ENCODE peak calls at places on chromosomes 12 and 14, in eight cellular contexts. One of them, this sample, is unnamed.

GRCh38 chr12:54041097-54041690 is 8.3 kb downstream of the HOXC5 start:
- DNase-seq in hypothalamus: no peak
- DNase-seq in lung: no peak
- DNase-seq in NCI-H345: no peak
- DNase-seq in spleen: no peak
- DNase-seq in activated CD4-positive, alpha-beta T cell treated with anti-CD3 and anti-CD28 coated beads for 48 hours: no peak
- DNase-seq in astrocyte of the spinal cord: no peak
- DNase-seq in COLO829: no peak
- DNase-seq in this sample: no peak

GRCh38 chr12:64054156-64054555 is 167.9 kb downstream of the KICS2 start:
- DNase-seq in hypothalamus: no peak
- DNase-seq in lung: no peak
- DNase-seq in NCI-H345: no peak
- DNase-seq in spleen: no peak
- DNase-seq in activated CD4-positive, alpha-beta T cell treated with anti-CD3 and anti-CD28 coated beads for 48 hours: no peak
- DNase-seq in astrocyte of the spinal cord: no peak
- DNase-seq in COLO829: no peak
- DNase-seq in this sample: no peak

GRCh38 chr14:102917469-102918211 is 4.8 kb upstream of the AMN start:
- DNase-seq in hypothalamus: peak; percentile 50
- DNase-seq in lung: no peak
- DNase-seq in NCI-H345: peak; percentile 53
- DNase-seq in spleen: peak; percentile 89
- DNase-seq in activated CD4-positive, alpha-beta T cell treated with anti-CD3 and anti-CD28 coated beads for 48 hours: peak; percentile 75
- DNase-seq in astrocyte of the spinal cord: peak; percentile 41
- DNase-seq in COLO829: peak; percentile 68
- DNase-seq in this sample: peak; percentile 14

GRCh38 chr14:35213869-35214387 is 78.3 kb upstream of the PSMA6 start:
- DNase-seq in hypothalamus: no peak
- DNase-seq in lung: no peak
- DNase-seq in NCI-H345: peak; percentile 12
- DNase-seq in spleen: no peak
- DNase-seq in activated CD4-positive, alpha-beta T cell treated with anti-CD3 and anti-CD28 coated beads for 48 hours: no peak
- DNase-seq in astrocyte of the spinal cord: peak; percentile 58
- DNase-seq in COLO829: peak; percentile 77
- DNase-seq in this sample: no peak

GRCh38 chr12:124399622-124400021 is 104.7 kb downstream of the RFLNA start:
- DNase-seq in hypothalamus: peak; percentile 20
- DNase-seq in lung: no peak
- DNase-seq in NCI-H345: no peak
- DNase-seq in spleen: no peak
- DNase-seq in activated CD4-positive, alpha-beta T cell treated with anti-CD3 and anti-CD28 coated beads for 48 hours: peak; percentile 48
- DNase-seq in astrocyte of the spinal cord: no peak
- DNase-seq in COLO829: peak; percentile 58
- DNase-seq in this sample: no peak

GRCh38 chr12:43722621-43723020 is 36.0 kb downstream of the PUS7L start:
- DNase-seq in hypothalamus: no peak
- DNase-seq in lung: no peak
- DNase-seq in NCI-H345: no peak
- DNase-seq in spleen: no peak
- DNase-seq in activated CD4-positive, alpha-beta T cell treated with anti-CD3 and anti-CD28 coated beads for 48 hours: no peak
- DNase-seq in astrocyte of the spinal cord: no peak
- DNase-seq in COLO829: no peak
- DNase-seq in this sample: no peak

GRCh38 chr12:119710941-119711551 is 43.1 kb downstream of the PRKAB1 start:
- DNase-seq in hypothalamus: no peak
- DNase-seq in lung: peak; percentile 57
- DNase-seq in NCI-H345: no peak
- DNase-seq in spleen: no peak
- DNase-seq in activated CD4-positive, alpha-beta T cell treated with anti-CD3 and anti-CD28 coated beads for 48 hours: no peak
- DNase-seq in astrocyte of the spinal cord: no peak
- DNase-seq in COLO829: no peak
- DNase-seq in this sample: no peak

GRCh38 chr12:39061576-39061975 is 156.2 kb upstream of the CPNE8 start:
- DNase-seq in hypothalamus: no peak
- DNase-seq in lung: no peak
- DNase-seq in NCI-H345: no peak
- DNase-seq in spleen: no peak
- DNase-seq in activated CD4-positive, alpha-beta T cell treated with anti-CD3 and anti-CD28 coated beads for 48 hours: no peak
- DNase-seq in astrocyte of the spinal cord: no peak
- DNase-seq in COLO829: no peak
- DNase-seq in this sample: no peak

GRCh38 chr12:19757317-19757877 is 318.1 kb downstream of the AEBP2 start:
- DNase-seq in hypothalamus: no peak
- DNase-seq in lung: no peak
- DNase-seq in NCI-H345: peak; percentile 52
- DNase-seq in spleen: no peak
- DNase-seq in activated CD4-positive, alpha-beta T cell treated with anti-CD3 and anti-CD28 coated beads for 48 hours: no peak
- DNase-seq in astrocyte of the spinal cord: peak; percentile 71
- DNase-seq in COLO829: peak; percentile 27
- DNase-seq in this sample: no peak

GRCh38 chr12:93139028-93139665 is 210.1 kb upstream of the EEA1 start:
- DNase-seq in hypothalamus: no peak
- DNase-seq in lung: no peak
- DNase-seq in NCI-H345: no peak
- DNase-seq in spleen: no peak
- DNase-seq in activated CD4-positive, alpha-beta T cell treated with anti-CD3 and anti-CD28 coated beads for 48 hours: no peak
- DNase-seq in astrocyte of the spinal cord: no peak
- DNase-seq in COLO829: no peak
- DNase-seq in this sample: no peak

GRCh38 chr12:46384451-46385301 is 12.1 kb upstream of the SLC38A2 start:
- DNase-seq in hypothalamus: no peak
- DNase-seq in lung: no peak
- DNase-seq in NCI-H345: no peak
- DNase-seq in spleen: no peak
- DNase-seq in activated CD4-positive, alpha-beta T cell treated with anti-CD3 and anti-CD28 coated beads for 48 hours: no peak
- DNase-seq in astrocyte of the spinal cord: no peak
- DNase-seq in COLO829: no peak
- DNase-seq in this sample: no peak

GRCh38 chr12:55072093-55072492 is 52.3 kb downstream of the NEUROD4 start:
- DNase-seq in hypothalamus: peak; percentile 26
- DNase-seq in lung: peak; percentile 49
- DNase-seq in NCI-H345: peak; percentile 44
- DNase-seq in spleen: peak; percentile 92
- DNase-seq in activated CD4-positive, alpha-beta T cell treated with anti-CD3 and anti-CD28 coated beads for 48 hours: peak; percentile 85
- DNase-seq in astrocyte of the spinal cord: no peak
- DNase-seq in COLO829: no peak
- DNase-seq in this sample: no peak

GRCh38 chr14:100423421-100424010 is 100.4 kb downstream of the SLC25A47 start:
- DNase-seq in hypothalamus: no peak
- DNase-seq in lung: no peak
- DNase-seq in NCI-H345: no peak
- DNase-seq in spleen: no peak
- DNase-seq in activated CD4-positive, alpha-beta T cell treated with anti-CD3 and anti-CD28 coated beads for 48 hours: no peak
- DNase-seq in astrocyte of the spinal cord: no peak
- DNase-seq in COLO829: no peak
- DNase-seq in this sample: no peak

GRCh38 chr12:115060477-115061168 is 376.6 kb upstream of the TBX3 start:
- DNase-seq in hypothalamus: no peak
- DNase-seq in lung: no peak
- DNase-seq in NCI-H345: no peak
- DNase-seq in spleen: no peak
- DNase-seq in activated CD4-positive, alpha-beta T cell treated with anti-CD3 and anti-CD28 coated beads for 48 hours: no peak
- DNase-seq in astrocyte of the spinal cord: no peak
- DNase-seq in COLO829: no peak
- DNase-seq in this sample: no peak

GRCh38 chr14:57921377-57921776 is 55.5 kb upstream of the SLC35F4 start:
- DNase-seq in hypothalamus: no peak
- DNase-seq in lung: no peak
- DNase-seq in NCI-H345: no peak
- DNase-seq in spleen: no peak
- DNase-seq in activated CD4-positive, alpha-beta T cell treated with anti-CD3 and anti-CD28 coated beads for 48 hours: no peak
- DNase-seq in astrocyte of the spinal cord: no peak
- DNase-seq in COLO829: no peak
- DNase-seq in this sample: no peak

GRCh38 chr14:102316048-102316745 is 3.3 kb upstream of the ZNF839 start:
- DNase-seq in hypothalamus: no peak
- DNase-seq in lung: no peak
- DNase-seq in NCI-H345: peak; percentile 51
- DNase-seq in spleen: peak; percentile 38
- DNase-seq in activated CD4-positive, alpha-beta T cell treated with anti-CD3 and anti-CD28 coated beads for 48 hours: peak; percentile 43
- DNase-seq in astrocyte of the spinal cord: no peak
- DNase-seq in COLO829: peak; percentile 41
- DNase-seq in this sample: no peak

GRCh38 chr14:64930085-64930843 is 12.3 kb downstream of the GPX2 start:
- DNase-seq in hypothalamus: no peak
- DNase-seq in lung: no peak
- DNase-seq in NCI-H345: no peak
- DNase-seq in spleen: no peak
- DNase-seq in activated CD4-positive, alpha-beta T cell treated with anti-CD3 and anti-CD28 coated beads for 48 hours: no peak
- DNase-seq in astrocyte of the spinal cord: no peak
- DNase-seq in COLO829: no peak
- DNase-seq in this sample: no peak

GRCh38 chr12:20695232-20695631 is at the start of gene SLCO1C1:
- DNase-seq in hypothalamus: no peak
- DNase-seq in lung: no peak
- DNase-seq in NCI-H345: no peak
- DNase-seq in spleen: no peak
- DNase-seq in activated CD4-positive, alpha-beta T cell treated with anti-CD3 and anti-CD28 coated beads for 48 hours: no peak
- DNase-seq in astrocyte of the spinal cord: no peak
- DNase-seq in COLO829: no peak
- DNase-seq in this sample: no peak

GRCh38 chr12:98870521-98870920 is 225.4 kb downstream of the APAF1 start:
- DNase-seq in hypothalamus: peak; percentile 47
- DNase-seq in lung: no peak
- DNase-seq in NCI-H345: peak; percentile 65
- DNase-seq in spleen: no peak
- DNase-seq in activated CD4-positive, alpha-beta T cell treated with anti-CD3 and anti-CD28 coated beads for 48 hours: no peak
- DNase-seq in astrocyte of the spinal cord: no peak
- DNase-seq in COLO829: no peak
- DNase-seq in this sample: no peak

GRCh38 chr12:12197128-12197527 is 69.7 kb downstream of the LRP6 start:
- DNase-seq in hypothalamus: no peak
- DNase-seq in lung: no peak
- DNase-seq in NCI-H345: no peak
- DNase-seq in spleen: no peak
- DNase-seq in activated CD4-positive, alpha-beta T cell treated with anti-CD3 and anti-CD28 coated beads for 48 hours: no peak
- DNase-seq in astrocyte of the spinal cord: no peak
- DNase-seq in COLO829: no peak
- DNase-seq in this sample: no peak

GRCh38 chr12:119206348-119207075 is 27.8 kb downstream of the HSPB8 start:
- DNase-seq in hypothalamus: no peak
- DNase-seq in lung: no peak
- DNase-seq in NCI-H345: no peak
- DNase-seq in spleen: no peak
- DNase-seq in activated CD4-positive, alpha-beta T cell treated with anti-CD3 and anti-CD28 coated beads for 48 hours: no peak
- DNase-seq in astrocyte of the spinal cord: no peak
- DNase-seq in COLO829: no peak
- DNase-seq in this sample: no peak

GRCh38 chr12:48956279-48957140 is 777 bp downstream of the ARF3 start:
- DNase-seq in hypothalamus: peak; percentile 59
- DNase-seq in lung: peak; percentile 89
- DNase-seq in NCI-H345: peak; percentile 13
- DNase-seq in spleen: peak; percentile 83
- DNase-seq in activated CD4-positive, alpha-beta T cell treated with anti-CD3 and anti-CD28 coated beads for 48 hours: peak; percentile 42
- DNase-seq in astrocyte of the spinal cord: peak; percentile 97
- DNase-seq in COLO829: peak; percentile 94
- DNase-seq in this sample: peak; percentile 74

GRCh38 chr12:68623984-68624383 is 13.3 kb downstream of the RAP1B start:
- DNase-seq in hypothalamus: no peak
- DNase-seq in lung: no peak
- DNase-seq in NCI-H345: no peak
- DNase-seq in spleen: no peak
- DNase-seq in activated CD4-positive, alpha-beta T cell treated with anti-CD3 and anti-CD28 coated beads for 48 hours: no peak
- DNase-seq in astrocyte of the spinal cord: peak; percentile 27
- DNase-seq in COLO829: no peak
- DNase-seq in this sample: no peak

GRCh38 chr12:8011331-8011730 is 21.2 kb upstream of the FOXJ2 start:
- DNase-seq in hypothalamus: no peak
- DNase-seq in lung: no peak
- DNase-seq in NCI-H345: no peak
- DNase-seq in spleen: no peak
- DNase-seq in activated CD4-positive, alpha-beta T cell treated with anti-CD3 and anti-CD28 coated beads for 48 hours: no peak
- DNase-seq in astrocyte of the spinal cord: no peak
- DNase-seq in COLO829: peak; percentile 40
- DNase-seq in this sample: no peak

GRCh38 chr12:92442782-92443181 is 260.0 kb upstream of the PLEKHG7 start:
- DNase-seq in hypothalamus: no peak
- DNase-seq in lung: no peak
- DNase-seq in NCI-H345: no peak
- DNase-seq in spleen: no peak
- DNase-seq in activated CD4-positive, alpha-beta T cell treated with anti-CD3 and anti-CD28 coated beads for 48 hours: no peak
- DNase-seq in astrocyte of the spinal cord: no peak
- DNase-seq in COLO829: peak; percentile 96
- DNase-seq in this sample: no peak

GRCh38 chr12:38508246-38508645 is 191.7 kb downstream of the ALG10B start:
- DNase-seq in hypothalamus: no peak
- DNase-seq in lung: no peak
- DNase-seq in NCI-H345: no peak
- DNase-seq in spleen: peak; percentile 64
- DNase-seq in activated CD4-positive, alpha-beta T cell treated with anti-CD3 and anti-CD28 coated beads for 48 hours: no peak
- DNase-seq in astrocyte of the spinal cord: no peak
- DNase-seq in COLO829: no peak
- DNase-seq in this sample: no peak

GRCh38 chr12:54527631-54527929 is 21.8 kb upstream of the PDE1B start:
- DNase-seq in hypothalamus: no peak
- DNase-seq in lung: no peak
- DNase-seq in NCI-H345: no peak
- DNase-seq in spleen: no peak
- DNase-seq in activated CD4-positive, alpha-beta T cell treated with anti-CD3 and anti-CD28 coated beads for 48 hours: no peak
- DNase-seq in astrocyte of the spinal cord: no peak
- DNase-seq in COLO829: no peak
- DNase-seq in this sample: no peak

GRCh38 chr12:14482886-14483285 is 84.8 kb downstream of the PLBD1 start:
- DNase-seq in hypothalamus: no peak
- DNase-seq in lung: no peak
- DNase-seq in NCI-H345: no peak
- DNase-seq in spleen: no peak
- DNase-seq in activated CD4-positive, alpha-beta T cell treated with anti-CD3 and anti-CD28 coated beads for 48 hours: no peak
- DNase-seq in astrocyte of the spinal cord: no peak
- DNase-seq in COLO829: no peak
- DNase-seq in this sample: no peak

GRCh38 chr12:110732572-110732971 is 10.1 kb downstream of the PPP1CC start:
- DNase-seq in hypothalamus: no peak
- DNase-seq in lung: no peak
- DNase-seq in NCI-H345: no peak
- DNase-seq in spleen: no peak
- DNase-seq in activated CD4-positive, alpha-beta T cell treated with anti-CD3 and anti-CD28 coated beads for 48 hours: no peak
- DNase-seq in astrocyte of the spinal cord: no peak
- DNase-seq in COLO829: no peak
- DNase-seq in this sample: no peak

GRCh38 chr14:104293231-104293841 is 154.9 kb downstream of the KIF26A start:
- DNase-seq in hypothalamus: no peak
- DNase-seq in lung: no peak
- DNase-seq in NCI-H345: no peak
- DNase-seq in spleen: peak; percentile 39
- DNase-seq in activated CD4-positive, alpha-beta T cell treated with anti-CD3 and anti-CD28 coated beads for 48 hours: no peak
- DNase-seq in astrocyte of the spinal cord: no peak
- DNase-seq in COLO829: no peak
- DNase-seq in this sample: no peak

GRCh38 chr14:100523131-100523530 is 64.1 kb downstream of the BEGAIN start:
- DNase-seq in hypothalamus: no peak
- DNase-seq in lung: no peak
- DNase-seq in NCI-H345: no peak
- DNase-seq in spleen: peak; percentile 28
- DNase-seq in activated CD4-positive, alpha-beta T cell treated with anti-CD3 and anti-CD28 coated beads for 48 hours: no peak
- DNase-seq in astrocyte of the spinal cord: no peak
- DNase-seq in COLO829: no peak
- DNase-seq in this sample: no peak

GRCh38 chr14:46596236-46596635 is 55.3 kb downstream of the RPL10L start:
- DNase-seq in hypothalamus: no peak
- DNase-seq in lung: no peak
- DNase-seq in NCI-H345: no peak
- DNase-seq in spleen: no peak
- DNase-seq in activated CD4-positive, alpha-beta T cell treated with anti-CD3 and anti-CD28 coated beads for 48 hours: no peak
- DNase-seq in astrocyte of the spinal cord: no peak
- DNase-seq in COLO829: no peak
- DNase-seq in this sample: no peak

GRCh38 chr12:79521576-79521975 is 169.2 kb downstream of the PAWR start:
- DNase-seq in hypothalamus: no peak
- DNase-seq in lung: no peak
- DNase-seq in NCI-H345: no peak
- DNase-seq in spleen: no peak
- DNase-seq in activated CD4-positive, alpha-beta T cell treated with anti-CD3 and anti-CD28 coated beads for 48 hours: no peak
- DNase-seq in astrocyte of the spinal cord: no peak
- DNase-seq in COLO829: no peak
- DNase-seq in this sample: no peak

GRCh38 chr14:78254911-78255431 is 84.8 kb downstream of the NRXN3 start:
- DNase-seq in hypothalamus: no peak
- DNase-seq in lung: no peak
- DNase-seq in NCI-H345: peak; percentile 95
- DNase-seq in spleen: no peak
- DNase-seq in activated CD4-positive, alpha-beta T cell treated with anti-CD3 and anti-CD28 coated beads for 48 hours: peak; percentile 57
- DNase-seq in astrocyte of the spinal cord: peak; percentile 80
- DNase-seq in COLO829: peak; percentile 35
- DNase-seq in this sample: no peak